ENCODE peak calls at places on chromosomes 1 and 21, in eight cellular contexts. Y is naive thymus-derived CD4-positive, alpha-beta T cell; T is A673; Q is NT2/D1; O is fibroblast of the aortic adventitia; N is pancreas; X is WERI-Rb-1; I is lower lobe of right lung. W is an unnamed sample.

GRCh38 chr1:157291083-157291482 is 152.9 kb upstream of the ETV3 start:
- DNase-seq in Y (no peak), O (no peak), N (no peak), X (no peak), Q (no peak), T (no peak), I (no peak), W (no peak)

GRCh38 chr1:234553241-234554156 is 56.5 kb downstream of the IRF2BP2 start:
- DNase-seq in X (no peak), N (no peak), T (peak), I (no peak), Q (peak), O (peak), Y (no peak), W (no peak)

GRCh38 chr1:219188331-219188803 is 14.7 kb downstream of the LYPLAL1 start:
- DNase-seq in Y (no peak), Q (no peak), O (no peak), T (peak), I (no peak), X (no peak), N (no peak), W (no peak)

GRCh38 chr1:161251579-161251978 is 7.0 kb upstream of the PCP4L1 start:
- DNase-seq in T (no peak), N (no peak), O (no peak), I (no peak), X (no peak), Y (no peak), Q (no peak), W (no peak)

GRCh38 chr1:11318982-11319381 is 46.0 kb downstream of the UBIAD1 start:
- DNase-seq in X (no peak), Y (no peak), O (no peak), N (no peak), T (peak), Q (no peak), I (no peak), W (peak)

GRCh38 chr1:226677121-226678020 is 61.7 kb downstream of the ITPKB start:
- DNase-seq in O (peak), I (no peak), Y (peak), X (no peak), T (no peak), Q (no peak), N (no peak), W (no peak)

GRCh38 chr21:16084776-16085364 is 355.1 kb downstream of the USP25 start:
- DNase-seq in N (no peak), T (no peak), Y (no peak), Q (no peak), I (no peak), X (peak), O (peak), W (no peak)

GRCh38 chr1:65489481-65489880 is 69.0 kb downstream of the LEPR start:
- DNase-seq in O (no peak), Y (no peak), T (no peak), X (no peak), I (no peak), Q (no peak), N (no peak), W (no peak)

GRCh38 chr1:168084396-168085231 is 52.1 kb downstream of the GPR161 start:
- DNase-seq in X (peak), Y (peak), T (peak), Q (peak), I (peak), O (peak), N (peak), W (peak)

GRCh38 chr1:59827055-59827643 is 12.4 kb downstream of the HOOK1 start:
- DNase-seq in Y (no peak), T (no peak), X (no peak), I (no peak), O (no peak), N (no peak), Q (no peak), W (no peak)

GRCh38 chr1:152752225-152752624 is 5.6 kb upstream of the KPRP start:
- DNase-seq in O (peak), N (no peak), I (no peak), Y (no peak), T (no peak), X (no peak), Q (no peak), W (no peak)

GRCh38 chr21:41941941-41942340 is 11.9 kb downstream of the C2CD2 start:
- DNase-seq in T (no peak), O (no peak), Q (no peak), Y (no peak), X (no peak), N (no peak), I (no peak), W (no peak)

GRCh38 chr1:156707486-156708244 is 2.3 kb upstream of the CRABP2 start:
- DNase-seq in I (no peak), Y (no peak), O (peak), T (no peak), N (no peak), X (peak), Q (no peak), W (peak)

GRCh38 chr1:109167114-109167513 is 46.6 kb upstream of the SARS1 start:
- DNase-seq in X (no peak), T (peak), I (no peak), O (no peak), Y (no peak), N (no peak), Q (no peak), W (no peak)

GRCh38 chr1:181250038-181250437 is 161.5 kb downstream of the IER5 start:
- DNase-seq in O (no peak), Y (no peak), N (no peak), T (no peak), I (no peak), Q (no peak), X (no peak), W (no peak)

GRCh38 chr21:29056538-29057050 is 16.9 kb downstream of the CCT8 start:
- DNase-seq in T (no peak), X (no peak), O (no peak), Q (no peak), I (no peak), Y (no peak), N (no peak), W (no peak)

GRCh38 chr1:71232166-71232763 is 151.4 kb upstream of the ZRANB2 start:
- DNase-seq in T (no peak), X (no peak), O (no peak), I (no peak), Q (no peak), N (no peak), Y (no peak), W (no peak)

GRCh38 chr1:230796626-230797025 is 49.4 kb downstream of the CAPN9 start:
- DNase-seq in Q (no peak), O (no peak), T (no peak), N (no peak), X (no peak), I (no peak), Y (no peak), W (no peak)

GRCh38 chr1:33653226-33653625 is 180.8 kb downstream of the ZSCAN20 start:
- DNase-seq in I (no peak), X (no peak), O (no peak), T (no peak), Q (no peak), N (peak), Y (no peak), W (no peak)

GRCh38 chr1:145846191-145846590 is 761 bp downstream of the NUDT17 start:
- DNase-seq in I (no peak), Y (peak), O (peak), N (no peak), T (peak), Q (peak), X (peak), W (peak)

GRCh38 chr1:105386489-105386888 is 1636.8 kb downstream of the AMY1C start:
- DNase-seq in Q (no peak), I (no peak), X (no peak), O (no peak), Y (no peak), N (no peak), T (no peak), W (no peak)

GRCh38 chr1:154241703-154242352 is 21.1 kb downstream of the UBAP2L start:
- DNase-seq in O (no peak), X (no peak), Q (no peak), Y (peak), T (no peak), I (no peak), N (no peak), W (no peak)

GRCh38 chr1:226702318-226702956 is 36.6 kb downstream of the ITPKB start:
- DNase-seq in Y (no peak), I (no peak), X (no peak), T (peak), O (peak), N (no peak), Q (no peak), W (no peak)

GRCh38 chr1:114345930-114346479 is 165.0 kb downstream of the TRIM33 start:
- DNase-seq in Y (peak), T (peak), N (peak), Q (no peak), X (peak), I (no peak), O (peak), W (peak)

GRCh38 chr1:230109871-230110667 is 43.0 kb downstream of the GALNT2 start:
- DNase-seq in Y (peak), T (no peak), X (peak), N (no peak), Q (no peak), I (no peak), O (no peak), W (peak)

GRCh38 chr1:199463521-199464127 is 563.9 kb upstream of the NR5A2 start:
- DNase-seq in Q (peak), N (peak), Y (no peak), I (no peak), X (peak), T (peak), O (peak), W (peak)

GRCh38 chr21:42376338-42376982 is 10.1 kb upstream of the TFF1 start:
- DNase-seq in N (no peak), O (no peak), Y (no peak), I (peak), T (no peak), X (no peak), Q (no peak), W (peak)

GRCh38 chr1:149932474-149932873 is 4.2 kb downstream of the MTMR11 start:
- DNase-seq in N (no peak), Y (no peak), O (no peak), Q (no peak), T (no peak), I (no peak), X (no peak), W (no peak)

GRCh38 chr1:181675625-181676024 is 192.3 kb downstream of the CACNA1E start:
- DNase-seq in X (no peak), O (no peak), T (no peak), I (no peak), N (no peak), Y (no peak), Q (no peak), W (no peak)

GRCh38 chr1:84870591-84870990 is 22.4 kb downstream of the LPAR3 start:
- DNase-seq in I (no peak), Q (no peak), T (no peak), Y (no peak), X (no peak), O (no peak), N (no peak), W (no peak)

GRCh38 chr1:25031966-25032667 is 102.0 kb upstream of the RUNX3 start:
- DNase-seq in Y (peak), I (peak), N (peak), X (no peak), T (peak), O (peak), Q (no peak), W (no peak)
- H3K4me3 ChIP-seq in Y (peak), I (no peak), N (no peak), X (no peak), T (no peak), O (no peak), Q (no peak), W (no peak)

DNA sequence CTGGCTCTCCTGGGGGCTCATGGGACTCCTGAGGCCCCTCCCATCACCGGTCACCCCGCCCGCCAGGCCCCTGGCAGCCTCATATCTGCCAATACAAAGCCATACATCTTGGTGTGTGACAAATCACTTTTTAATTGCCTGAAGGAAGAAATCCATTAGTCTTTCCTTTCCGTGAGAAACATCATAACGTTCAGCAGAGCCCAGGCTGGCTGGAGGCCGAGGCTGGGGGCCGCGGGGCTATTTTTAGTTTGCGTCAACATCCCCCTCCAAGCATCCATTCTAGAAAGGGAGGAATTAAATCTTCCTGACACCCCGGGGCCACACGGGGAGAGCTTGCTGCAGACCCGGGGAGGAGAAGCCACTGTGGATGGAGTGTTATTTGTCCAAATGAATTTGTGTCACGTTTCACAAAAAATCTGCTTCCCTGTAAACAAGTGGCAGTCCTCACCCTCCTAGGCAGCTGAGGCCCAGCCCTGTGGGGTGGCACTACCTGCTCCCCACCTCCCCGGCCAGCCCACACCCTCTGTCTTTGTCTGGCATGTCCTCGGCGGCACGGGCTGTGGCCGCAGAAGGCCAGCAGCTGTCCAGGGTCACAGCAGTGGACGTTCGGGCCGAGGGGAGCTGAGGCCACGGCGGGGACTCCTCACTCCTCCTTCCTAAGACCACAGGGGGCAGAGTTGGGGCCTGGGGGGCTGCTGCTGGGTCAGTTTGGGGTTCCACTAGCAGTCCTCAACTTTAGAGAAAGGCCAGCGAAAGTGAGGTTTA is 236.9 kb upstream of the VAMP3 start:
- DNase-seq in Y (no peak), Q (no peak), O (no peak), X (no peak), I (no peak), T (peak), N (no peak), W (peak)
- H3K4me3 ChIP-seq in Y (no peak), Q (no peak), O (no peak), X (no peak), I (no peak), T (no peak), N (no peak), W (no peak)

DNA sequence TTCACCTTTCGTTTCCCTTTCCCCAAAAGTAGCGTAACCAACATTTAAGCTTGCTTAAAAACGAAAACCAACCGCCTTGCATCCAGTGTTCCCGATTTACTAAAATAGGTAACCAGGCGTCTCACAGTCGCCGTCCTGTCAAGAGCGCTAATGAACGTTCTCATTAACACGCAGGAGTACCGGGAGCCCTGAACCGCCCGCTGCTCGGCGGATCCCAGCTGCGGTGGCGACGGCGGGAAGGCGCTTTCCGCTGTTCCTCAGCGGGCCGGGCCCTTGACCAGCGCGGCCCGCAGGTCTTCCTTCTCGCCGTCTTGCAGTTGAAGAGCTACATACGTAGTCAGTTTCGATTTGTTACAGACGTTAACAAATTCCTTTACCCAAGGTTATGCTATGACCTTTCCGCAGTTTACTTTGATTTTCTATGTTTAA is 2.0 kb downstream of the OLIG1 start:
- DNase-seq in Y (no peak), O (peak), X (peak), T (no peak), N (no peak), I (no peak), Q (no peak), W (peak)
- H3K4me3 ChIP-seq in Y (peak), O (peak), X (peak), T (peak), N (peak), I (peak), Q (peak), W (peak)

DNA sequence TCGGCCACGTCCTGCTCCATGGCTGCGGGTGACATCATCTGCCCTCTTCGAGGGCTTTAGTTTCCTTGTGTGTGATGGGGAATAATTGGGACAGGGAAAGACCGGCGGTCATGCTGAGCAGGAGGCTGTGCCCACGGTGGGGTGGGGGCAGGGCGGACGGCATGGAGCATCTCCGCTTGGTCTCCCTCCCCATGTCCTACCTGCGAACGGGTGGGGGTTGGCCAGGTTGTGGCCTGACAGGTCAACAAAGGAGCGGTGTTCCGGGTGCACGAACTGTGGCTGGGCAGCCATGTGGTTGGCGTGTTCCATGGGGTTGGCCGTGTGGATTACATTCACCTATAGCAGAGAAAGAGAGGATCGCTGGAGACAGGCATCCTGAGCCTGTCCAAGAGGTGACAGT is 80.0 kb downstream of the PIK3CD start:
- DNase-seq in O (no peak), T (no peak), N (no peak), I (no peak), X (no peak), Q (no peak), Y (no peak), W (no peak)
- H3K4me3 ChIP-seq in O (no peak), T (no peak), N (no peak), I (no peak), X (no peak), Q (no peak), Y (no peak), W (no peak)

DNA sequence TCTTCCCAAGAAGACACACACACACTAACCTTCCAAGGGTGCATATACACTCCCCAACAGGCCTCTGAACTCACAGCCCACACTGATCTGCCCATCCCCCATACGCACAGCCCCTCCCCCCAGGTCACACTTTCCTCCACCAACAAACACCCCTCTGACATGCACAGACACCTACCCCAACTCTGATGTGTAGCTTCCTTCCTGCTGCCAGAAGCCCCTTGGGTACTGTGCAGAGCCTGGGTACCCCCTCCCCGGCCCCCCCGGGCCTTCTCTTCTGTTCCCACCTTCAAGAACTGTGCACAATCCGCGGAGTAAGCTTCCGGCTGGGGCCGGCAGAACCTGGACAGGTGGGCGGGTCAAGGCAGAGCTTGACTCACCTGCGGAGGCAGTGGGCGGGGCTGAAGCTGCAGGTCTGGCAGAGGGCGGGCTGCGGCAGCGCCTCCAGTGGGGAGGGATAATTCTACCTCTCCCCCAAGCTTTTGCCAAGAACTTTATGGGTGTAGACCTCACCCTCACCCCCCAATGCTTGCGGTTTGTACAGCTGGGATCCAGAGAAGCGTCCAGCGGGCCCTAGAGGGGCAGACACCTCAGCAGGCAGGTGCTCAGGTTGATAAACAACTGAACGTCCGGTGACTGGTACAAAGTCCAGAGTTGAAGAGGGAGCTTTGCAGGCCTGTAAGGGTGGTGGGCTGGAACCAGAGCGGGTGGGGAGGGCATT is at the start of gene C1orf210:
- DNase-seq in I (peak), Y (no peak), O (no peak), Q (no peak), T (no peak), X (no peak), N (peak), W (peak)
- H3K4me3 ChIP-seq in I (peak), Y (no peak), O (no peak), Q (no peak), T (no peak), X (no peak), N (peak), W (peak)

GRCh38 chr21:44958471-44959191 is 18.8 kb downstream of the SLX9 start:
- DNase-seq in X (peak), Q (no peak), I (peak), T (peak), O (peak), N (peak), Y (no peak), W (peak)

GRCh38 chr21:44959376-44960091 is 19.7 kb downstream of the SLX9 start:
- DNase-seq in N (no peak), Q (no peak), O (no peak), I (peak), X (no peak), T (no peak), Y (no peak), W (peak)

GRCh38 chr21:44957047-44957831 is 17.4 kb downstream of the SLX9 start:
- DNase-seq in O (no peak), Q (no peak), N (no peak), T (no peak), I (peak), Y (no peak), X (no peak), W (peak)

GRCh38 chr21:44956356-44957046 is 16.7 kb downstream of the SLX9 start:
- DNase-seq in I (peak), X (no peak), O (no peak), N (no peak), Q (no peak), Y (no peak), T (no peak), W (no peak)

DNA sequence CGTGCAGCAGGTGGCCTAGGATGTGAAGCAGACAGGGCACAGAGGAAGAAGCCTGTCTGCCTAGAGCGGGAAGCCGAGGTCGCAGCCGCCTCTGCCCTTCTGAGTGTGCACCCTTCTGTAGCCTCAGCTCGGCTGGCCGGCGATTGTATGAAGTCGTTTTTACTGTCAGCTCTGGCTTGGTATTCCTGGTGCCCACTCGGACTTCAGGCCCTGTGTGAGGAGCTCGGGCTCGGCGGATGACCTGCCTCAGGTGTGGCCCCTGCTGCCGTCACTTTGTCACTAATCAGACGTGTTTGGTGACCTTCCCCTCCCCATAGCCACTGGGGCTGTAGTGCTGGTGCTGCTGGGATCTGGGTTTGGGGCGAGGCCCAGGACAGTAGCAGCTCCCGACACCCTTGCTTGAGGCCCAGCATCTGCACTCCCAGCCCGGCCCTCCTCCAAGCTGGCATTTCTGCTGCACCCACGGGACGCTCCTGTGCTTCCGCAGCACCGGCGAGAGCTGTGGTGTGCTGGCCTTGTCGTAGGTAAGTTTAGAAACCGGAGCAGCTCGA is 18.1 kb downstream of the SLX9 start:
- DNase-seq in T (no peak), X (no peak), Y (no peak), Q (no peak), N (no peak), O (no peak), I (peak), W (no peak)
- H3K4me3 ChIP-seq in T (no peak), X (no peak), Y (no peak), Q (no peak), N (no peak), O (no peak), I (no peak), W (no peak)

DNA sequence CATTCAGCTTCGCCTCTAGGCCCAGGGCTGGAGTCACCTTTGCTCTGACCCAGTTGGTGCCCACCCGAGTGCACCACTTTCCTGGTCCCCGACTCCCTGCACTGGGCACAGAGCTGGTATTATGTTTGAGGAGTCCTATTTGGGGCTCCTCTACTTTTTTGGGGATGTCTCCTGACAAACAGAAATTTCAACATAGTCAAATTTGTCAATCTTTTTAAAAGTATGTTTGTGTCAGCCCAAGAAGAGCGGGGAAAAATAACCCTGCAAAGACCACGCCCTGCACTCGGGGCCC is 11.6 kb downstream of the FAM229A start:
- DNase-seq in O (no peak), T (no peak), N (no peak), Y (no peak), I (no peak), X (no peak), Q (no peak), W (no peak)
- H3K4me3 ChIP-seq in O (peak), T (peak), N (peak), Y (no peak), I (peak), X (no peak), Q (no peak), W (no peak)